ENCODE peak calls at places on chromosomes 6 and 20, in four cellular contexts. One of them, this sample, is unnamed.

GRCh38 chr6:43833223-43833995 is 63.4 kb downstream of the VEGFA start:
- DNase-seq in fibroblast of the aortic adventitia: no peak
- DNase-seq in SK-N-SH: peak
- DNase-seq in HFF-Myc: no peak
- DNase-seq in this sample: no peak

GRCh38 chr6:89122625-89123024 is 4.8 kb upstream of the SRSF12 start:
- DNase-seq in HFF-Myc: peak
- DNase-seq in fibroblast of the aortic adventitia: peak
- DNase-seq in SK-N-SH: peak
- DNase-seq in this sample: peak

GRCh38 chr6:134456284-134456683 is 138.4 kb upstream of the SGK1 start:
- DNase-seq in SK-N-SH: peak
- DNase-seq in HFF-Myc: no peak
- DNase-seq in fibroblast of the aortic adventitia: no peak
- DNase-seq in this sample: no peak

GRCh38 chr6:158926429-158926828 is 73.6 kb downstream of the RSPH3 start:
- DNase-seq in HFF-Myc: no peak
- DNase-seq in fibroblast of the aortic adventitia: peak
- DNase-seq in SK-N-SH: no peak
- DNase-seq in this sample: no peak

GRCh38 chr6:142683688-142684087 is 261.3 kb downstream of the HIVEP2 start:
- DNase-seq in SK-N-SH: no peak
- DNase-seq in HFF-Myc: no peak
- DNase-seq in fibroblast of the aortic adventitia: no peak
- DNase-seq in this sample: no peak

GRCh38 chr20:51365670-51366069 is 176.8 kb downstream of the NFATC2 start:
- DNase-seq in fibroblast of the aortic adventitia: peak
- DNase-seq in HFF-Myc: no peak
- DNase-seq in SK-N-SH: no peak
- DNase-seq in this sample: peak

GRCh38 chr6:28597217-28597835 is 71.6 kb downstream of the GPX5 start:
- DNase-seq in SK-N-SH: peak
- DNase-seq in HFF-Myc: peak
- DNase-seq in fibroblast of the aortic adventitia: peak
- DNase-seq in this sample: no peak

GRCh38 chr6:152277826-152278247 is 359.3 kb downstream of the SYNE1 start:
- DNase-seq in HFF-Myc: no peak
- DNase-seq in fibroblast of the aortic adventitia: no peak
- DNase-seq in SK-N-SH: no peak
- DNase-seq in this sample: no peak

GRCh38 chr20:32018269-32019155 is 8.3 kb downstream of the CCM2L start:
- DNase-seq in fibroblast of the aortic adventitia: no peak
- DNase-seq in HFF-Myc: no peak
- DNase-seq in SK-N-SH: peak
- DNase-seq in this sample: no peak

GRCh38 chr6:41942045-41942851 is 640 bp upstream of the CCND3 start:
- DNase-seq in SK-N-SH: no peak
- DNase-seq in HFF-Myc: no peak
- DNase-seq in fibroblast of the aortic adventitia: peak
- DNase-seq in this sample: no peak

GRCh38 chr20:9884061-9884460 is 45.2 kb upstream of the PAK5 start:
- DNase-seq in HFF-Myc: no peak
- DNase-seq in fibroblast of the aortic adventitia: no peak
- DNase-seq in SK-N-SH: peak
- DNase-seq in this sample: no peak

GRCh38 chr6:167927246-167927645 is 70.2 kb upstream of the KIF25 start:
- DNase-seq in fibroblast of the aortic adventitia: no peak
- DNase-seq in SK-N-SH: no peak
- DNase-seq in HFF-Myc: no peak
- DNase-seq in this sample: no peak

GRCh38 chr6:116444575-116444974 is 16.6 kb upstream of the CALHM6 start:
- DNase-seq in fibroblast of the aortic adventitia: no peak
- DNase-seq in SK-N-SH: no peak
- DNase-seq in HFF-Myc: no peak
- DNase-seq in this sample: no peak

GRCh38 chr20:64044484-64045247 is 4.8 kb downstream of the SOX18 start:
- DNase-seq in fibroblast of the aortic adventitia: peak
- DNase-seq in HFF-Myc: no peak
- DNase-seq in SK-N-SH: no peak
- DNase-seq in this sample: no peak

GRCh38 chr20:57620999-57621398 is 773 bp upstream of the ZBP1 start:
- DNase-seq in SK-N-SH: no peak
- DNase-seq in fibroblast of the aortic adventitia: no peak
- DNase-seq in HFF-Myc: no peak
- DNase-seq in this sample: no peak

GRCh38 chr20:17747431-17747846 is 47.7 kb downstream of the BANF2 start:
- DNase-seq in fibroblast of the aortic adventitia: peak
- DNase-seq in HFF-Myc: peak
- DNase-seq in SK-N-SH: no peak
- DNase-seq in this sample: peak

GRCh38 chr6:167937948-167938911 is 59.2 kb upstream of the KIF25 start:
- DNase-seq in fibroblast of the aortic adventitia: no peak
- DNase-seq in SK-N-SH: no peak
- DNase-seq in HFF-Myc: no peak
- DNase-seq in this sample: no peak

GRCh38 chr6:63307581-63308246 is 12.1 kb downstream of the LGSN start:
- DNase-seq in fibroblast of the aortic adventitia: peak
- DNase-seq in HFF-Myc: peak
- DNase-seq in SK-N-SH: peak
- DNase-seq in this sample: no peak

GRCh38 chr20:25278636-25279361 is 30.9 kb downstream of the PYGB start:
- DNase-seq in fibroblast of the aortic adventitia: no peak
- DNase-seq in SK-N-SH: no peak
- DNase-seq in HFF-Myc: no peak
- DNase-seq in this sample: no peak

GRCh38 chr6:80209434-80209833 is 103.0 kb downstream of the BCKDHB start:
- DNase-seq in SK-N-SH: no peak
- DNase-seq in fibroblast of the aortic adventitia: no peak
- DNase-seq in HFF-Myc: no peak
- DNase-seq in this sample: no peak

GRCh38 chr20:62522748-62523396 is 47.1 kb upstream of the GATA5 start:
- DNase-seq in HFF-Myc: no peak
- DNase-seq in SK-N-SH: peak
- DNase-seq in fibroblast of the aortic adventitia: no peak
- DNase-seq in this sample: no peak

GRCh38 chr6:113645576-113645970 is 211.6 kb upstream of the MARCKS start:
- DNase-seq in HFF-Myc: peak
- DNase-seq in SK-N-SH: no peak
- DNase-seq in fibroblast of the aortic adventitia: peak
- DNase-seq in this sample: peak

GRCh38 chr6:116287668-116288282 is 8.0 kb upstream of the TSPYL1 start:
- DNase-seq in HFF-Myc: no peak
- DNase-seq in fibroblast of the aortic adventitia: peak
- DNase-seq in SK-N-SH: peak
- DNase-seq in this sample: peak

GRCh38 chr6:91340998-91341397 is 754.1 kb upstream of the MAP3K7 start:
- DNase-seq in HFF-Myc: no peak
- DNase-seq in fibroblast of the aortic adventitia: no peak
- DNase-seq in SK-N-SH: no peak
- DNase-seq in this sample: no peak
- H3K4me3 ChIP-seq in HFF-Myc: no peak
- H3K4me3 ChIP-seq in fibroblast of the aortic adventitia: no peak
- H3K4me3 ChIP-seq in SK-N-SH: no peak
- H3K4me3 ChIP-seq in this sample: no peak

GRCh38 chr20:37396520-37397075 is 50.7 kb downstream of the SRC start:
- DNase-seq in fibroblast of the aortic adventitia: no peak
- DNase-seq in HFF-Myc: no peak
- DNase-seq in SK-N-SH: peak
- DNase-seq in this sample: no peak

GRCh38 chr20:37397954-37398749 is 52.2 kb downstream of the SRC start:
- DNase-seq in fibroblast of the aortic adventitia: no peak
- DNase-seq in HFF-Myc: no peak
- DNase-seq in SK-N-SH: no peak
- DNase-seq in this sample: no peak

GRCh38 chr20:37395921-37396519 is 50.1 kb downstream of the SRC start:
- DNase-seq in SK-N-SH: peak
- DNase-seq in fibroblast of the aortic adventitia: no peak
- DNase-seq in HFF-Myc: no peak
- DNase-seq in this sample: no peak

GRCh38 chr20:37398750-37399621 is 53.0 kb downstream of the SRC start:
- DNase-seq in SK-N-SH: no peak
- DNase-seq in fibroblast of the aortic adventitia: no peak
- DNase-seq in HFF-Myc: no peak
- DNase-seq in this sample: no peak

DNA sequence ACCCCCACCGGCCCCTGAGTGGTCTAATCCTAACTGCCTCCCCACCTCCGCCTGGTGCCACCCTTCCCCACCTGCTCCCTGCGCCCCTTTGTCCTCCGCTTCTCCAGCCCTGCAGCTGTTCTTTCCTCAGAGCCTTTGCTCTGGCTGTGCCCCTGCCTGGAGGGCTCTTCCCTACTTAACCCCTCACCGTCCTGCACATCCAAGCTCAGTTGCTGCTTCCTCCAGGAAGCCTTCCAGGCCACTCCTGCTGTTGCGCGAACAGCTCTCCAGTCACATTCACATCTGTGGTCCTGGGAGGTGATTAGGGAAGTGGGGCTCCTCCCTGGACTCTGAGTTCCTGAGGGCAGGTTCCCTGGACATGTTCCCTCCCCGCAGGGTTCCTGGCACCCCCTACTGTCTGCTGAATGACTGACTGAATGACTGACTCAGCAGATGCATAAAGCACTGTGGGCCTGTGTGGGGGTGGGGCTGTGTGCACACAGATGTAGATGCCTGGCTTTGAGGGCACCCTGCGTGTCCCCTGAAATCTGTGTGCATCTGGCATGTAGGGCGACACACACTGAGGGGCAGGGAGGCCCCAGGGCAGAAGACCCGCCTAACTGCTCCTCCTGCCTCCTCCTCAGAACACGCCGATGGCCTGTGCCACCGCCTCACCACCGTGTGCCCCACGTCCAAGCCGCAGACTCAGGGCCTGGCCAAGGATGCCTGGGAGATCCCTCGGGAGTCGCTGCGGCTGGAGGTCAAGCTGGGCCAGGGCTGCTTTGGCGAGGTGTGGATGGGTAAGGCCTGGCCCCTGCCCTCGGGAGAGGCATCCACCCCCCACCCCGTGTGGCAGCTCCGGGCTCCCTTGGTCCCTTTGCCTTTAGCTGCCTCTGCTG is 51.4 kb downstream of the SRC start:
- DNase-seq in HFF-Myc: no peak
- DNase-seq in fibroblast of the aortic adventitia: no peak
- DNase-seq in SK-N-SH: no peak
- DNase-seq in this sample: no peak
- TF ChIP-seq CTCF in HFF-Myc: no peak
- TF ChIP-seq CTCF in fibroblast of the aortic adventitia: no peak
- TF ChIP-seq CTCF in SK-N-SH: no peak
- TF ChIP-seq CTCF in this sample: no peak

GRCh38 chr20:23774081-23774480 is 23.3 kb upstream of the CST1 start:
- DNase-seq in SK-N-SH: no peak
- DNase-seq in HFF-Myc: no peak
- DNase-seq in fibroblast of the aortic adventitia: no peak
- DNase-seq in this sample: no peak

GRCh38 chr20:23773579-23773978 is 22.8 kb upstream of the CST1 start:
- DNase-seq in SK-N-SH: no peak
- DNase-seq in HFF-Myc: no peak
- DNase-seq in fibroblast of the aortic adventitia: no peak
- DNase-seq in this sample: no peak

GRCh38 chr20:23770384-23770783 is 19.6 kb upstream of the CST1 start:
- DNase-seq in fibroblast of the aortic adventitia: no peak
- DNase-seq in HFF-Myc: no peak
- DNase-seq in SK-N-SH: no peak
- DNase-seq in this sample: no peak

GRCh38 chr20:23773127-23773526 is 22.4 kb upstream of the CST1 start:
- DNase-seq in fibroblast of the aortic adventitia: no peak
- DNase-seq in HFF-Myc: no peak
- DNase-seq in SK-N-SH: no peak
- DNase-seq in this sample: no peak

DNA sequence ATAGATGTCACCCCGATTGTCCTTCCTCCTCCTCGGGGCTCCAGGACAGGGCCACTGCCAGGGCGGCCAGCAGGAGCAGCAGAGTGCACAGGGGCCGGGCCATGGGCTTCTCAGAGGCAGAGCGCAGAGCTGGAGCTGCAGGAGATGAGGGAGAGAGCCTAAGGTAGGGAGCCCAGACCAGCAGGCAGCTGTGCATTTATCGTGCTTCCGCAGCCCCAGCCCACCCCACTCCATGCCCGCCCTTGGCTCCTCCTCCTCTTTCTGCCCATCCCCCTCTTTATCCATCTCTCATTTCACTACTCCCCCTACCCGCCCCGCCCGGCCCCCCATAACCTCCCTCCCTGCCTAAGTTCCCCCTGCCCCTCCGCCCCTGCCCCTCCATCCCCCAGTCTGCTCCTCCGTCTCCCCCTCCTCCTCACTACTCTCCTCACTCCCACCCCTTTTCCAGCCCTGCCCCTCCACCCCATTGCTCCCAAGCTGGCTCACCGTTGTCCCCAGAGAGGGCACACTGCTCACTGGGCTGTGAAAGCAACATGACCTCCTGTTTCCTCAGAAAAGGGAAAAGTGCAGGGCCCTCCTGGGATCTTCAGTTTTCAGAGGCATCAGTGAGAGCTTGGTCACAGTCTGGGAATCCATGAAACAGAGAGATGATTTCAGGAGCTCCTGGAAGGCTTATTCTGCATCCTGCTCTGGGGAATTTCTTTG is 25.5 kb upstream of the CST1 start:
- DNase-seq in HFF-Myc: no peak
- DNase-seq in fibroblast of the aortic adventitia: no peak
- DNase-seq in SK-N-SH: no peak
- DNase-seq in this sample: no peak
- H3K4me3 ChIP-seq in HFF-Myc: no peak
- H3K4me3 ChIP-seq in fibroblast of the aortic adventitia: no peak
- H3K4me3 ChIP-seq in SK-N-SH: no peak
- H3K4me3 ChIP-seq in this sample: no peak

DNA sequence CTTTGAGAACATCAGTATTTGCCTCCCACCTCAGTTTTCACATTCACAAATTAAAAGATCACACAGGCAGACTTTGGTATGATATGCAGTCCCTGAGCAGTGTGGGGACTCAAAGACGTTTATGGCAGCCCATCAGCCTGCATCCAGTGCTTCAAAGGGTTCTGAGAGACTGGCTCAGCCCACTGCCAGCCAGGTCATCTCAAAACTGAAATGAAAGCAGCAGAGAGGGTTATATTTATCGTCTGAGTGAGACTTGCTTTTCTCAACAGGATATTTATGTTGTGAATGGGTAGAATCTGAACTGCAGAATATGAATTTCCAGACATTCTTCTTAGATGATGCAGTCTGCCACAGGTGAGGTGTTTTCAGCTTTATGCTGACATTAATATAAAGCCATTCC is 159.8 kb downstream of the NRN1 start:
- DNase-seq in fibroblast of the aortic adventitia: no peak
- DNase-seq in HFF-Myc: no peak
- DNase-seq in SK-N-SH: no peak
- DNase-seq in this sample: no peak
- TF ChIP-seq CTCF in fibroblast of the aortic adventitia: no peak
- TF ChIP-seq CTCF in HFF-Myc: no peak
- TF ChIP-seq CTCF in SK-N-SH: no peak
- TF ChIP-seq CTCF in this sample: no peak

GRCh38 chr6:13367396-13367795 is 39.1 kb upstream of the TBC1D7 start:
- DNase-seq in HFF-Myc: no peak
- DNase-seq in fibroblast of the aortic adventitia: peak
- DNase-seq in SK-N-SH: peak
- DNase-seq in this sample: no peak
- H3K4me3 ChIP-seq in HFF-Myc: no peak
- H3K4me3 ChIP-seq in fibroblast of the aortic adventitia: no peak
- H3K4me3 ChIP-seq in SK-N-SH: no peak
- H3K4me3 ChIP-seq in this sample: no peak

GRCh38 chr6:34030831-34031566 is 114.9 kb downstream of the GRM4 start:
- DNase-seq in HFF-Myc: no peak
- DNase-seq in fibroblast of the aortic adventitia: no peak
- DNase-seq in SK-N-SH: no peak
- DNase-seq in this sample: no peak
- TF ChIP-seq CTCF in HFF-Myc: no peak
- TF ChIP-seq CTCF in fibroblast of the aortic adventitia: no peak
- TF ChIP-seq CTCF in SK-N-SH: no peak
- TF ChIP-seq CTCF in this sample: no peak

GRCh38 chr6:31354788-31355539 is 2.0 kb downstream of the HLA-B start:
- DNase-seq in HFF-Myc: no peak
- DNase-seq in fibroblast of the aortic adventitia: no peak
- DNase-seq in SK-N-SH: no peak
- DNase-seq in this sample: no peak
- H3K4me3 ChIP-seq in HFF-Myc: no peak
- H3K4me3 ChIP-seq in fibroblast of the aortic adventitia: peak
- H3K4me3 ChIP-seq in SK-N-SH: no peak
- H3K4me3 ChIP-seq in this sample: no peak